ENCODE peak calls at places on chromosomes 12 and 14, in ten cellular contexts. One of them, this sample, is unnamed.
A peak's percentile ranks its signal among the peaks of the same experiment; 100 is the strongest.

GRCh38 chr12:121038861-121039654 is at the start of gene OASL:
- DNase-seq in right lobe of liver: peak; percentile 81
- DNase-seq in AG09309: peak; percentile 33
- DNase-seq in mesenchymal stem cell: no peak
- DNase-seq in CD8-positive, alpha-beta T cell: peak; percentile 74
- DNase-seq in GM06990: peak; percentile 71
- DNase-seq in left ventricle myocardium inferior: no peak
- DNase-seq in GM23248: peak; percentile 68
- DNase-seq in skeletal muscle cell: peak; percentile 49
- DNase-seq in AG04450: no peak
- DNase-seq in this sample: no peak

GRCh38 chr12:132488127-132489077 is 1.5 kb upstream of the FBRSL1 start:
- DNase-seq in right lobe of liver: peak; percentile 53
- DNase-seq in AG09309: no peak
- DNase-seq in mesenchymal stem cell: no peak
- DNase-seq in CD8-positive, alpha-beta T cell: peak; percentile 80
- DNase-seq in GM06990: no peak
- DNase-seq in left ventricle myocardium inferior: peak; percentile 61
- DNase-seq in GM23248: no peak
- DNase-seq in skeletal muscle cell: no peak
- DNase-seq in AG04450: no peak
- DNase-seq in this sample: no peak

GRCh38 chr14:61258985-61259384 is 22.2 kb downstream of the TMEM30B start:
- DNase-seq in right lobe of liver: no peak
- DNase-seq in AG09309: no peak
- DNase-seq in mesenchymal stem cell: no peak
- DNase-seq in CD8-positive, alpha-beta T cell: no peak
- DNase-seq in GM06990: no peak
- DNase-seq in left ventricle myocardium inferior: no peak
- DNase-seq in GM23248: peak; percentile 66
- DNase-seq in skeletal muscle cell: no peak
- DNase-seq in AG04450: no peak
- DNase-seq in this sample: peak; percentile 78

GRCh38 chr14:22095845-22096510 is 422.4 kb upstream of the OR4E1 start:
- DNase-seq in right lobe of liver: no peak
- DNase-seq in AG09309: no peak
- DNase-seq in mesenchymal stem cell: no peak
- DNase-seq in CD8-positive, alpha-beta T cell: no peak
- DNase-seq in GM06990: no peak
- DNase-seq in left ventricle myocardium inferior: no peak
- DNase-seq in GM23248: no peak
- DNase-seq in skeletal muscle cell: no peak
- DNase-seq in AG04450: no peak
- DNase-seq in this sample: no peak

GRCh38 chr14:102203382-102203781 is 63.7 kb downstream of the WDR20 start:
- DNase-seq in right lobe of liver: no peak
- DNase-seq in AG09309: no peak
- DNase-seq in mesenchymal stem cell: no peak
- DNase-seq in CD8-positive, alpha-beta T cell: no peak
- DNase-seq in GM06990: no peak
- DNase-seq in left ventricle myocardium inferior: no peak
- DNase-seq in GM23248: no peak
- DNase-seq in skeletal muscle cell: no peak
- DNase-seq in AG04450: no peak
- DNase-seq in this sample: no peak

GRCh38 chr14:65961004-65961403 is 525.2 kb upstream of the CCDC196 start:
- DNase-seq in right lobe of liver: no peak
- DNase-seq in AG09309: no peak
- DNase-seq in mesenchymal stem cell: peak; percentile 16
- DNase-seq in CD8-positive, alpha-beta T cell: peak; percentile 68
- DNase-seq in GM06990: peak; percentile 19
- DNase-seq in left ventricle myocardium inferior: peak; percentile 20
- DNase-seq in GM23248: peak; percentile 75
- DNase-seq in skeletal muscle cell: no peak
- DNase-seq in AG04450: no peak
- DNase-seq in this sample: peak; percentile 74

GRCh38 chr12:106976013-106976658 is 10.8 kb downstream of the MTERF2 start:
- DNase-seq in right lobe of liver: no peak
- DNase-seq in AG09309: no peak
- DNase-seq in mesenchymal stem cell: peak; percentile 50
- DNase-seq in CD8-positive, alpha-beta T cell: no peak
- DNase-seq in GM06990: no peak
- DNase-seq in left ventricle myocardium inferior: no peak
- DNase-seq in GM23248: peak; percentile 52
- DNase-seq in skeletal muscle cell: no peak
- DNase-seq in AG04450: no peak
- DNase-seq in this sample: no peak

GRCh38 chr14:69582207-69582606 is 7.5 kb upstream of the CCDC177 start:
- DNase-seq in right lobe of liver: no peak
- DNase-seq in AG09309: no peak
- DNase-seq in mesenchymal stem cell: peak; percentile 58
- DNase-seq in CD8-positive, alpha-beta T cell: no peak
- DNase-seq in GM06990: no peak
- DNase-seq in left ventricle myocardium inferior: no peak
- DNase-seq in GM23248: peak; percentile 73
- DNase-seq in skeletal muscle cell: no peak
- DNase-seq in AG04450: peak; percentile 7
- DNase-seq in this sample: no peak

GRCh38 chr14:46279776-46280175 is 371.8 kb downstream of the RPL10L start:
- DNase-seq in right lobe of liver: no peak
- DNase-seq in AG09309: no peak
- DNase-seq in mesenchymal stem cell: peak; percentile 5
- DNase-seq in CD8-positive, alpha-beta T cell: no peak
- DNase-seq in GM06990: no peak
- DNase-seq in left ventricle myocardium inferior: no peak
- DNase-seq in GM23248: no peak
- DNase-seq in skeletal muscle cell: no peak
- DNase-seq in AG04450: no peak
- DNase-seq in this sample: no peak

GRCh38 chr12:111757361-111758119 is 9.2 kb upstream of the ALDH2 start:
- DNase-seq in right lobe of liver: peak; percentile 72
- DNase-seq in AG09309: no peak
- DNase-seq in mesenchymal stem cell: peak; percentile 82
- DNase-seq in CD8-positive, alpha-beta T cell: no peak
- DNase-seq in GM06990: peak; percentile 52
- DNase-seq in left ventricle myocardium inferior: peak; percentile 46
- DNase-seq in GM23248: no peak
- DNase-seq in skeletal muscle cell: peak; percentile 21
- DNase-seq in AG04450: no peak
- DNase-seq in this sample: no peak

GRCh38 chr12:105601158-105601557 is 270.7 kb downstream of the C12orf75 start:
- DNase-seq in right lobe of liver: no peak
- DNase-seq in AG09309: no peak
- DNase-seq in mesenchymal stem cell: peak; percentile 47
- DNase-seq in CD8-positive, alpha-beta T cell: no peak
- DNase-seq in GM06990: no peak
- DNase-seq in left ventricle myocardium inferior: no peak
- DNase-seq in GM23248: no peak
- DNase-seq in skeletal muscle cell: no peak
- DNase-seq in AG04450: no peak
- DNase-seq in this sample: no peak

GRCh38 chr12:12056951-12057350 is 13.8 kb upstream of the BCL2L14 start:
- DNase-seq in right lobe of liver: no peak
- DNase-seq in AG09309: no peak
- DNase-seq in mesenchymal stem cell: no peak
- DNase-seq in CD8-positive, alpha-beta T cell: no peak
- DNase-seq in GM06990: no peak
- DNase-seq in left ventricle myocardium inferior: no peak
- DNase-seq in GM23248: no peak
- DNase-seq in skeletal muscle cell: no peak
- DNase-seq in AG04450: no peak
- DNase-seq in this sample: no peak
- H3K4me3 ChIP-seq in right lobe of liver: no peak overlapping the region
- H3K4me3 ChIP-seq in AG09309: no peak overlapping the region
- H3K4me3 ChIP-seq in mesenchymal stem cell: no peak overlapping the region
- H3K4me3 ChIP-seq in CD8-positive, alpha-beta T cell: no peak overlapping the region
- H3K4me3 ChIP-seq in GM06990: no peak overlapping the region
- H3K4me3 ChIP-seq in left ventricle myocardium inferior: no peak overlapping the region
- H3K4me3 ChIP-seq in GM23248: no peak overlapping the region
- H3K4me3 ChIP-seq in skeletal muscle cell: no peak overlapping the region
- H3K4me3 ChIP-seq in AG04450: no peak overlapping the region
- H3K4me3 ChIP-seq in this sample: no peak overlapping the region

GRCh38 chr14:105525861-105526780 is at the start of gene TMEM121:
- DNase-seq in right lobe of liver: no peak
- DNase-seq in AG09309: no peak
- DNase-seq in mesenchymal stem cell: no peak
- DNase-seq in CD8-positive, alpha-beta T cell: no peak
- DNase-seq in GM06990: no peak
- DNase-seq in left ventricle myocardium inferior: no peak
- DNase-seq in GM23248: peak; percentile 57
- DNase-seq in skeletal muscle cell: no peak
- DNase-seq in AG04450: no peak
- DNase-seq in this sample: peak; percentile 20
- H3K4me3 ChIP-seq in right lobe of liver: peak within 1 kb of the TSS; percentile 41
- H3K4me3 ChIP-seq in AG09309: peak within 1 kb of the TSS; percentile 62
- H3K4me3 ChIP-seq in mesenchymal stem cell: peak within 1 kb of the TSS; percentile 45
- H3K4me3 ChIP-seq in CD8-positive, alpha-beta T cell: peak within 1 kb of the TSS; percentile 37
- H3K4me3 ChIP-seq in GM06990: peak within 1 kb of the TSS; percentile 31
- H3K4me3 ChIP-seq in left ventricle myocardium inferior: peak within 1 kb of the TSS; percentile 81
- H3K4me3 ChIP-seq in GM23248: peak within 1 kb of the TSS; percentile 75
- H3K4me3 ChIP-seq in skeletal muscle cell: peak within 1 kb of the TSS; percentile 70
- H3K4me3 ChIP-seq in AG04450: peak within 1 kb of the TSS; percentile 59
- H3K4me3 ChIP-seq in this sample: peak within 1 kb of the TSS; percentile 55

DNA sequence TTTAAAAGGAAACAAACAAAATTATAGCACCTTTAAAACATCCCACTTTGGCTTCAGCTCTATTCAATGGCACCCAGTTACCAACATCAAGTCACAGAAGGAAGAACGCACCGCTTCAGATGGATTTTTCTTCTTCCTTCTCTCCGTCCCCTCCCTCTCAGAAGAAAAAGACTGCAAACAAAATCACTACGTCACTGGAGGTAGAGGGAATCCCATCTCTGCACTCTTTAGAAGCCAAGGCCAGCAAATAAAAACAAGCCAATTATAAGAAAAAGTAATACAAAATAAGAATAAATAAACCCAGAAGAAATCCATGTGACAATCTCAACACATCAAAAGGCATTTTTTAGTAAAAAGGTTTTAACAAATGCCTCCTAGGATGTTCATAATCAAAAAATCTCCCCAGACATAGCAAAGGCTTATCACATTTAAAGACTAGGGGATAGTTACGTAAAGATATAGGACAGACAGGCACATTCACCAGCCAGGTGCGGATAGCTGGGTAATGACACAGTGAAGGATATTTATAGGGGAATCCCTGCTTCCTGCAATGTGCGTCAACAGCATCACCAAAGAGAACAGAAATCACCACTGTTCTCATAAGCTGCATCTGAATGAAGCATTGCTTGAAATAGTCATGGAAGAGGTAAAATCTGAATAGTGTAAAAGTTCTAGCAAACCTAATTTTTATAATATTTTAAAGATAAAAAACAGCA is 89.4 kb downstream of the R3HDM2 start:
- DNase-seq in right lobe of liver: no peak
- DNase-seq in AG09309: peak; percentile 4
- DNase-seq in mesenchymal stem cell: peak; percentile 54
- DNase-seq in CD8-positive, alpha-beta T cell: no peak
- DNase-seq in GM06990: no peak
- DNase-seq in left ventricle myocardium inferior: no peak
- DNase-seq in GM23248: peak; percentile 14
- DNase-seq in skeletal muscle cell: peak; percentile 17
- DNase-seq in AG04450: no peak
- DNase-seq in this sample: peak; percentile 17
- H3K4me3 ChIP-seq in right lobe of liver: no peak overlapping the region
- H3K4me3 ChIP-seq in AG09309: no peak overlapping the region
- H3K4me3 ChIP-seq in mesenchymal stem cell: no peak overlapping the region
- H3K4me3 ChIP-seq in CD8-positive, alpha-beta T cell: no peak overlapping the region
- H3K4me3 ChIP-seq in GM06990: no peak overlapping the region
- H3K4me3 ChIP-seq in left ventricle myocardium inferior: no peak overlapping the region
- H3K4me3 ChIP-seq in GM23248: no peak overlapping the region
- H3K4me3 ChIP-seq in skeletal muscle cell: no peak overlapping the region
- H3K4me3 ChIP-seq in AG04450: no peak overlapping the region
- H3K4me3 ChIP-seq in this sample: no peak overlapping the region

GRCh38 chr12:94798107-94798506 is 147.8 kb upstream of the TMCC3 start:
- DNase-seq in right lobe of liver: no peak
- DNase-seq in AG09309: no peak
- DNase-seq in mesenchymal stem cell: no peak
- DNase-seq in CD8-positive, alpha-beta T cell: no peak
- DNase-seq in GM06990: no peak
- DNase-seq in left ventricle myocardium inferior: no peak
- DNase-seq in GM23248: no peak
- DNase-seq in skeletal muscle cell: peak; percentile 19
- DNase-seq in AG04450: no peak
- DNase-seq in this sample: no peak
- H3K4me3 ChIP-seq in right lobe of liver: no peak overlapping the region
- H3K4me3 ChIP-seq in AG09309: no peak overlapping the region
- H3K4me3 ChIP-seq in mesenchymal stem cell: no peak overlapping the region
- H3K4me3 ChIP-seq in CD8-positive, alpha-beta T cell: no peak overlapping the region
- H3K4me3 ChIP-seq in GM06990: no peak overlapping the region
- H3K4me3 ChIP-seq in left ventricle myocardium inferior: no peak overlapping the region
- H3K4me3 ChIP-seq in GM23248: no peak overlapping the region
- H3K4me3 ChIP-seq in skeletal muscle cell: no peak overlapping the region
- H3K4me3 ChIP-seq in AG04450: no peak overlapping the region
- H3K4me3 ChIP-seq in this sample: no peak overlapping the region

GRCh38 chr14:32329146-32329545 is at the start of gene AKAP6:
- DNase-seq in right lobe of liver: no peak
- DNase-seq in AG09309: no peak
- DNase-seq in mesenchymal stem cell: peak; percentile 30
- DNase-seq in CD8-positive, alpha-beta T cell: no peak
- DNase-seq in GM06990: no peak
- DNase-seq in left ventricle myocardium inferior: no peak
- DNase-seq in GM23248: peak; percentile 25
- DNase-seq in skeletal muscle cell: no peak
- DNase-seq in AG04450: no peak
- DNase-seq in this sample: no peak

GRCh38 chr14:32329690-32330290 is 692 bp downstream of the AKAP6 start:
- DNase-seq in right lobe of liver: no peak
- DNase-seq in AG09309: no peak
- DNase-seq in mesenchymal stem cell: no peak
- DNase-seq in CD8-positive, alpha-beta T cell: no peak
- DNase-seq in GM06990: no peak
- DNase-seq in left ventricle myocardium inferior: no peak
- DNase-seq in GM23248: no peak
- DNase-seq in skeletal muscle cell: no peak
- DNase-seq in AG04450: no peak
- DNase-seq in this sample: no peak

GRCh38 chr14:32330356-32331226 is 1.5 kb downstream of the AKAP6 start:
- DNase-seq in right lobe of liver: no peak
- DNase-seq in AG09309: no peak
- DNase-seq in mesenchymal stem cell: peak; percentile 45
- DNase-seq in CD8-positive, alpha-beta T cell: no peak
- DNase-seq in GM06990: no peak
- DNase-seq in left ventricle myocardium inferior: no peak
- DNase-seq in GM23248: no peak
- DNase-seq in skeletal muscle cell: no peak
- DNase-seq in AG04450: no peak
- DNase-seq in this sample: no peak

GRCh38 chr14:32331227-32331597 is 2.1 kb downstream of the AKAP6 start:
- DNase-seq in right lobe of liver: no peak
- DNase-seq in AG09309: no peak
- DNase-seq in mesenchymal stem cell: no peak
- DNase-seq in CD8-positive, alpha-beta T cell: no peak
- DNase-seq in GM06990: no peak
- DNase-seq in left ventricle myocardium inferior: no peak
- DNase-seq in GM23248: no peak
- DNase-seq in skeletal muscle cell: no peak
- DNase-seq in AG04450: no peak
- DNase-seq in this sample: no peak

GRCh38 chr14:32332415-32333116 is 3.5 kb downstream of the AKAP6 start:
- DNase-seq in right lobe of liver: no peak
- DNase-seq in AG09309: no peak
- DNase-seq in mesenchymal stem cell: no peak
- DNase-seq in CD8-positive, alpha-beta T cell: no peak
- DNase-seq in GM06990: no peak
- DNase-seq in left ventricle myocardium inferior: no peak
- DNase-seq in GM23248: no peak
- DNase-seq in skeletal muscle cell: no peak
- DNase-seq in AG04450: no peak
- DNase-seq in this sample: no peak
- H3K4me3 ChIP-seq in right lobe of liver: no peak overlapping the region
- H3K4me3 ChIP-seq in AG09309: no peak overlapping the region
- H3K4me3 ChIP-seq in mesenchymal stem cell: no peak overlapping the region
- H3K4me3 ChIP-seq in CD8-positive, alpha-beta T cell: no peak overlapping the region
- H3K4me3 ChIP-seq in GM06990: no peak overlapping the region
- H3K4me3 ChIP-seq in left ventricle myocardium inferior: no peak overlapping the region
- H3K4me3 ChIP-seq in GM23248: no peak overlapping the region
- H3K4me3 ChIP-seq in skeletal muscle cell: no peak overlapping the region
- H3K4me3 ChIP-seq in AG04450: no peak overlapping the region
- H3K4me3 ChIP-seq in this sample: no peak overlapping the region